ENCODE peak calls at places on chromosome 1, in four cellular contexts. Y is transverse colon, A is fibroblast of lung, M is esophagus squamous epithelium. C is an unnamed sample.
A peak's percentile ranks its signal among the peaks of the same experiment; 100 is the strongest.

GRCh38 chr1:87327362-87328120 is 1.1 kb upstream of the LMO4 start:
- DNase-seq in Y (no peak), A (no peak), M (no peak), C (no peak)

GRCh38 chr1:246012271-246012854 is 494.7 kb downstream of the SMYD3 start:
- DNase-seq in Y (no peak), A (peak; percentile 37), M (no peak), C (peak; percentile 20)

GRCh38 chr1:203663294-203663693 is 36.7 kb downstream of the ATP2B4 start:
- DNase-seq in Y (no peak), A (peak; percentile 99), M (no peak), C (no peak)

GRCh38 chr1:158095737-158096335 is 84.9 kb upstream of the CD1D start:
- DNase-seq in Y (peak; percentile 29), A (no peak), M (no peak), C (peak; percentile 66)

GRCh38 chr1:36176151-36176949 is 20.4 kb downstream of the MAP7D1 start:
- DNase-seq in Y (no peak), A (no peak), M (no peak), C (no peak)

GRCh38 chr1:196680107-196680506 is 28.3 kb downstream of the CFH start:
- DNase-seq in Y (no peak), A (peak; percentile 46), M (no peak), C (no peak)

GRCh38 chr1:221327954-221328353 is 413.9 kb downstream of the DUSP10 start:
- DNase-seq in Y (no peak), A (no peak), M (no peak), C (no peak)

GRCh38 chr1:176949033-176949662 is 215.4 kb downstream of the ASTN1 start:
- DNase-seq in Y (peak; percentile 8), A (peak; percentile 29), M (no peak), C (peak; percentile 30)

GRCh38 chr1:164092603-164093353 is 466.2 kb upstream of the PBX1 start:
- DNase-seq in Y (peak; percentile 13), A (no peak), M (no peak), C (peak; percentile 42)

GRCh38 chr1:113307771-113308451 is 82.4 kb upstream of the MAGI3 start:
- DNase-seq in Y (no peak), A (peak; percentile 34), M (no peak), C (no peak)

GRCh38 chr1:72481420-72481819 is 199.1 kb upstream of the NEGR1 start:
- DNase-seq in Y (no peak), A (no peak), M (no peak), C (no peak)

GRCh38 chr1:207860531-207860930 is 50.4 kb downstream of the CD34 start:
- DNase-seq in Y (no peak), A (no peak), M (no peak), C (no peak)

GRCh38 chr1:207856276-207857023 is 54.5 kb downstream of the CD34 start:
- DNase-seq in Y (no peak), A (no peak), M (no peak), C (no peak)

GRCh38 chr1:207858271-207858670 is 52.7 kb downstream of the CD34 start:
- DNase-seq in Y (no peak), A (no peak), M (no peak), C (no peak)

GRCh38 chr1:207858806-207859205 is 52.1 kb downstream of the CD34 start:
- DNase-seq in Y (no peak), A (no peak), M (no peak), C (no peak)

DNA sequence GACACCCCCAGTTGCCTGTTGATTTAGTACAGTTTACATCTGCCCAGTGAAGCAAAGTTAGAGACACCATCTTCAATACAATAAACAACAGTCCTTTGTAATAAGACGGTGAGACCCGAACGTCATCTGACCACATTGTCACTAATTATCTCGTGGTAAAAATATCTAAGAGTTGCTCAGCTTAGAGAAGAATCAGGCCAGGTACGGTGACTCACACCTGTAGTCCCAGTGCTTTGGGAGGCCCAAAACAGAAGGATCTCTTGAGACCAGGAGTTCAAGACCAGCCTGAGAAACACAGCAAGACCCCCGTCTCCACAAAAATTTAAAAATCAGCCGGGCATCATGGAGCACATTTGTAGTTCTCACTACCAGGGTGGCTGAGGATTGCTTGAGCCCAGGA is 53.5 kb downstream of the CD34 start:
- DNase-seq in Y (no peak), A (no peak), M (no peak), C (no peak)
- H3K4me1 ChIP-seq in Y (peaks cover 9% of the 10 kb centered on the region), A (peaks cover 7% of the 10 kb centered on the region), M (peaks cover 91% of the 10 kb centered on the region), C (no peaks in the 10 kb centered on the region)

DNA sequence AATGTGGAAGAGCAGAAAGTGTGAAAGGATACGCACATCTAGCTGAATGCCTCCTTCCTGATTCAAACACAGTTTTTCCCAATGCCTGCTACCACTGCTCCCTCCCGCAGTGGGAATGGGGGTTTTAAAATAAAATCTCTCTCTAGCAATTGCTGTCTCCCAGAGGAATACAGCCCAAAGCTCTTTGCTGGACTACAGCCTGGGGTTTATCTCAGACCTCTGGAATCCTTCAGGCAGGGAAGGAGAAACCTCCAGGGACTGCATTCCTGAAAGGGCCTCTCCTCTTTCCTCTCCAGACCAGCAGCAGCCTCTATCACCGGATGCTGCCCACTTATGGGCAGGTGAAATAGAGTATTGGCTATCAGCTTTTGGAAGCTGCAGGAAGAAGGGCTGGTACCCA is 6.3 kb downstream of the IER5 start:
- DNase-seq in Y (peak; percentile 14), A (peak; percentile 96), M (no peak), C (peak; percentile 36)
- H3K4me1 ChIP-seq in Y (peaks cover 26% of the 10 kb centered on the region), A (peaks cover 48% of the 10 kb centered on the region), M (peaks cover 95% of the 10 kb centered on the region), C (peaks cover 44% of the 10 kb centered on the region)

DNA sequence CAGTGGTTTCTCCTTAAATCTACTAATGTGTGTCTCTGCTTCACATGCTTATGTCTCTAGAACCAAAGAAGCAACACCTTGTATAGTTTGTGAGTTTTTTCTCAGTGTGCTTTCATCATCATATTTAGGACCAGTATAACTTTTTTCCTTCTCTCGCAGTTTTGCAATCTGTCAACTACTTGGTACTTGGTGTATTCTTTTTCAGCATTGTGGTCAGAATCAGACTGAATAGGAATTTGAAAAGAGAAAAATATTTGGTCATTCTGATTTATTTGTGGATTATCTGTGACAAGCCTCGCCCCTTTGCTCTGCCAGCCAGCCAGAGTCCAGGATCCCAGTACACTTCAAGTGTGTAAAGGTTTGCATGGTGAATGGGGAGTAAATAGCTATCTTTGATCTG is 122.3 kb downstream of the C1orf21 start:
- DNase-seq in Y (no peak), A (no peak), M (no peak), C (no peak)
- H3K4me1 ChIP-seq in Y (peaks cover 18% of the 10 kb centered on the region), A (peaks cover 4% of the 10 kb centered on the region), M (peaks cover 51% of the 10 kb centered on the region), C (peaks cover 9% of the 10 kb centered on the region)

GRCh38 chr1:12460911-12461621 is 156.9 kb downstream of the DHRS3 start:
- DNase-seq in Y (peak; percentile 39), A (peak; percentile 88), M (no peak), C (no peak)
- H3K4me1 ChIP-seq in Y (peaks cover 42% of the 10 kb centered on the region), A (peaks cover 31% of the 10 kb centered on the region), M (peaks cover 94% of the 10 kb centered on the region), C (no peaks in the 10 kb centered on the region)

DNA sequence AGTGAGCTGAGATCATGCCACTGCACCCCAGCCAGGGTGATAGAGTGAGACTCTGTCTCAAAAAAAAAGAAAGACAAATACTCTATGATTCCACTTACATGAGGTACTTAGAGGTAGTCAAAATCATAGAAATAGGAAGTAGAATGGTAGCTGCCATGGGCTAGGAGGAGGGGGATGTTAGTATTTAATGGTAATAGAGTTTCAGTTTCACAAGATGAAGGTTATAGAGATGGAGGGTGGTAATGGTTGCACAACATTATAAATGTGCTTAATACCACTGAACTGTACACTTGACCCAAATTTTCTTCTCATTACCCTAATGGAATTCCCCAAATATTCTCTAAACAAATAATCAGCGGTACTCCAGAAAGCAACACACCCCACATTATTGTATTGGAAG is 12.8 kb downstream of the EIF2B3 start:
- DNase-seq in Y (no peak), A (no peak), M (no peak), C (no peak)
- H3K4me1 ChIP-seq in Y (no peaks in the 10 kb centered on the region), A (no peaks in the 10 kb centered on the region), M (no peaks in the 10 kb centered on the region), C (peaks cover 7% of the 10 kb centered on the region)

GRCh38 chr1:234768569-234769283 is 158.7 kb upstream of the IRF2BP2 start:
- DNase-seq in Y (peak; percentile 51), A (no peak), M (no peak), C (no peak)
- H3K4me1 ChIP-seq in Y (peaks cover 7% of the 10 kb centered on the region), A (peaks cover 6% of the 10 kb centered on the region), M (peaks cover 17% of the 10 kb centered on the region), C (peaks cover 13% of the 10 kb centered on the region)

GRCh38 chr1:234586892-234587445 is 23.0 kb downstream of the IRF2BP2 start:
- DNase-seq in Y (no peak), A (peak; percentile 25), M (no peak), C (no peak)
- H3K4me1 ChIP-seq in Y (peaks cover 10% of the 10 kb centered on the region), A (peaks cover 3% of the 10 kb centered on the region), M (peaks cover 84% of the 10 kb centered on the region), C (no peaks in the 10 kb centered on the region)

GRCh38 chr1:160522136-160522535 is 919 bp downstream of the SLAMF6 start:
- DNase-seq in Y (no peak), A (no peak), M (no peak), C (no peak)
- H3K4me1 ChIP-seq in Y (no peaks in the 10 kb centered on the region), A (no peaks in the 10 kb centered on the region), M (no peaks in the 10 kb centered on the region), C (no peaks in the 10 kb centered on the region)

GRCh38 chr1:206439205-206439604 is 31.1 kb upstream of the IKBKE start:
- DNase-seq in Y (no peak), A (no peak), M (no peak), C (no peak)
- H3K4me1 ChIP-seq in Y (no peaks in the 10 kb centered on the region), A (peaks cover 2% of the 10 kb centered on the region), M (no peaks in the 10 kb centered on the region), C (no peaks in the 10 kb centered on the region)

C was measured in HAP-1.